ENCODE peak calls at places on chromosomes 12 and 14, in ten cellular contexts. M is neural progenitor cell, U is H1, N is HCT116, G is HepG2, S is GM23248, E is astrocyte, X is MM.1S, F is IMR-90, J is GM23338. O is an unnamed sample. For H3K36me3, H4K20me1 and H3K4me1, the result is how much of the 10 kb centered on the place peaks cover.

GRCh38 chr14:34237677-34238076 is 224.4 kb downstream of the SPTSSA start:
- DNase-seq in M (no peak), U (no peak), N (no peak), G (peak), S (no peak), E (no peak), X (no peak), F (no peak), J (no peak), O (no peak)

GRCh38 chr14:100287202-100287997 is 18.8 kb downstream of the SLC25A29 start:
- DNase-seq in M (no peak), U (no peak), N (no peak), G (no peak), S (no peak), E (no peak), X (no peak), F (no peak), J (no peak), O (no peak)

GRCh38 chr14:104633276-104633861 is 28.8 kb upstream of the TMEM179 start:
- DNase-seq in M (no peak), U (no peak), N (no peak), G (no peak), S (no peak), E (no peak), X (no peak), F (no peak), J (no peak), O (no peak)

GRCh38 chr12:72273851-72274284 is 1.7 kb downstream of the TRHDE start:
- DNase-seq in M (no peak), U (no peak), N (no peak), G (no peak), S (no peak), E (no peak), X (no peak), F (no peak), J (peak), O (no peak)

GRCh38 chr12:99045158-99045557 is 400.1 kb downstream of the APAF1 start:
- DNase-seq in M (no peak), U (no peak), N (no peak), G (no peak), S (no peak), E (no peak), X (no peak), F (no peak), J (no peak), O (no peak)

GRCh38 chr14:61221906-61222305 is 59.2 kb downstream of the TMEM30B start:
- DNase-seq in M (no peak), U (no peak), N (no peak), G (no peak), S (no peak), E (no peak), X (no peak), F (no peak), J (no peak), O (no peak)

GRCh38 chr12:53062011-53062961 is 12.4 kb downstream of the TNS2 start:
- DNase-seq in M (no peak), U (no peak), N (no peak), G (no peak), S (no peak), E (no peak), X (no peak), F (no peak), J (no peak), O (no peak)

GRCh38 chr12:127555071-127555470 is 711.9 kb upstream of the TMEM132C start:
- DNase-seq in M (no peak), U (no peak), N (no peak), G (no peak), S (no peak), E (no peak), X (no peak), F (no peak), J (no peak), O (peak)

GRCh38 chr12:52010152-52010622 is 3.4 kb downstream of the TAMALIN start:
- DNase-seq in M (peak), U (peak), N (no peak), G (peak), S (peak), E (peak), X (no peak), F (peak), J (peak), O (peak)

GRCh38 chr12:97164936-97165335 is 257.9 kb downstream of the NEDD1 start:
- DNase-seq in M (no peak), U (no peak), N (no peak), G (no peak), S (no peak), E (no peak), X (no peak), F (no peak), J (no peak), O (no peak)

GRCh38 chr12:7130791-7131501 is 775 bp downstream of the CLSTN3 start:
- DNase-seq in M (peak), U (no peak), N (no peak), G (no peak), S (peak), E (peak), X (peak), F (peak), J (peak), O (peak)

GRCh38 chr14:41607119-41607785 is 576 bp downstream of the LRFN5 start:
- DNase-seq in M (peak), U (no peak), N (no peak), G (no peak), S (peak), E (peak), X (no peak), F (no peak), J (peak), O (peak)

GRCh38 chr14:104111301-104112112 is 26.0 kb downstream of the ASPG start:
- DNase-seq in M (no peak), U (no peak), N (no peak), G (no peak), S (no peak), E (no peak), X (no peak), F (no peak), J (no peak), O (no peak)

GRCh38 chr14:32203928-32204357 is 874 bp upstream of the RNU6-8 start:
- DNase-seq in M (peak), U (no peak), N (no peak), G (peak), S (no peak), E (no peak), X (no peak), F (no peak), J (peak), O (no peak)

GRCh38 chr12:958449-959123 is 9.1 kb upstream of the RAD52 start:
- DNase-seq in M (peak), U (no peak), N (no peak), G (no peak), S (peak), E (peak), X (no peak), F (no peak), J (no peak), O (no peak)

GRCh38 chr12:54352891-54353874 is 11.1 kb downstream of the GPR84 start:
- DNase-seq in M (peak), U (no peak), N (no peak), G (no peak), S (peak), E (peak), X (no peak), F (peak), J (peak), O (peak)

GRCh38 chr12:117494833-117495714 is 133.6 kb upstream of the NOS1 start:
- DNase-seq in M (peak), U (no peak), N (no peak), G (peak), S (no peak), E (no peak), X (no peak), F (no peak), J (peak), O (peak)

GRCh38 chr12:54603173-54603814 is 14.8 kb upstream of the PPP1R1A start:
- DNase-seq in M (peak), U (no peak), N (peak), G (peak), S (peak), E (peak), X (peak), F (peak), J (peak), O (peak)

GRCh38 chr12:89507015-89507824 is 17.4 kb downstream of the GALNT4 start:
- DNase-seq in M (peak), U (no peak), N (no peak), G (peak), S (no peak), E (no peak), X (no peak), F (no peak), J (no peak), O (no peak)

GRCh38 chr12:117854339-117855012 is 114.3 kb downstream of the KSR2 start:
- DNase-seq in M (peak), U (peak), N (no peak), G (peak), S (peak), E (peak), X (peak), F (peak), J (peak), O (peak)

GRCh38 chr14:75655235-75655634 is 5.4 kb downstream of the ERG28 start:
- DNase-seq in M (no peak), U (no peak), N (no peak), G (no peak), S (no peak), E (no peak), X (no peak), F (no peak), J (no peak), O (no peak)

GRCh38 chr14:75658957-75659356 is 1.7 kb downstream of the ERG28 start:
- DNase-seq in M (no peak), U (no peak), N (no peak), G (no peak), S (no peak), E (no peak), X (no peak), F (no peak), J (no peak), O (no peak)

GRCh38 chr14:75654127-75654732 is 6.4 kb downstream of the ERG28 start:
- DNase-seq in M (peak), U (peak), N (peak), G (peak), S (peak), E (peak), X (peak), F (peak), J (peak), O (peak)

GRCh38 chr14:75660238-75660629 is 442 bp downstream of the ERG28 start:
- DNase-seq in M (no peak), U (no peak), N (no peak), G (no peak), S (peak), E (no peak), X (no peak), F (no peak), J (no peak), O (no peak)

DNA sequence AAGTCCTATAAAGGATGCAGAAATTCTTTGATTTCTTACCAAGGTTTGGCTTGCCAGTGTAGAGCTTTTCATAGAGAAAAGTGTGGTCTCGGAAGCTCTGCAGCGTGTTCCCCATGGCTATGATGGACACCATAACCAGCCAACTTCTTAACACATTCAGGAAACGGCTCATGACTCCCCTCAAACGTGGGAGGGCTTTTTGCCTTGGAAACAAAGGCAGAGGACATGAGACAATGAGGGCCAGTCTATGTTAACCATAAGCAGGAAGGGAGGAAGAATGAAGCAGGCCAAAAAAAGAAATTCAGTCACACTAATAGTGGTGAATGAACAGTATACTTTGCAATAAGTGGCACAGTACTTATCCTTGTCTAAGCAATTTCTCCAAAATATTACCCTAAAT is 3.3 kb downstream of the ERG28 start:
- DNase-seq in M (no peak), U (no peak), N (no peak), G (no peak), S (no peak), E (no peak), X (no peak), F (no peak), J (no peak), O (no peak)
- H3K36me3 ChIP-seq in M (under half), U (under half), N (under half), G (under half), S (under half), E (under half), X (under half), F (under half), J (under half), O (under half)

DNA sequence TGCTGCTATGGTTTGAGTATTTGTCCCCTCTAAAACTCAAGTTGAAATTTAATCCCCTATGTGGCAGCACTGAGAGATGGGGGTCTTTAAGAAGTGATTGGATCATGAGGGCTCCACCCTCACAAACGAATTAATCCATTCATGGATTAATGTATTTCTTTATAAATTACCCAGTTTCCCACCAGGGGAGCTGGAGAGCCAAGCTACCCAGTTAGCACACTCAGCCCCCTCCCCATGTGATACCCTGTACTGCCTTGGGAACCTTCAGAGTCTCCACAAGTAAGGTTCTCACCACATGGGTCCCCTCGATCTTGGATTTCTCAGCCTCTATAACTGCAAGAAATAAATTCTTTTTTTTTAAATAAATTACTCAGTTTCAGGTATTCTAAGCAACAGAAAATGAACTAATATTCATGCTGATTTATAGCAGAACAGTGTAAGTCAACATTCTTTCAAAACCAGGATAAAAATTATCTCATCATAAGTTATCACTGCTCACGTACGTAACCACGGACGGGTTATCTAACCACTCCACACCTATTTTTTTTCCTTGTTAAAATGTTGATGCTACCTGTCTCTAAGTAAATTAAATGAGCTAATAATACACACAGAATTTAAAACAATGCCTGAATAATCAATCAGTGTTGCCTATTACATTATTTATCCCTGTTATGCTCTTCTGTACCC is 3.6 kb downstream of the NAP1L1 start:
- DNase-seq in M (peak), U (no peak), N (no peak), G (peak), S (peak), E (no peak), X (no peak), F (no peak), J (peak), O (peak)
- H4K20me1 ChIP-seq in M (half or more), U (under half), N (under half), G (half or more), S (under half), E (half or more), X (half or more), F (half or more), J (half or more), O (half or more)

GRCh38 chr14:50812856-50813543 is 18.0 kb downstream of the NIN start:
- DNase-seq in M (no peak), U (no peak), N (no peak), G (no peak), S (no peak), E (no peak), X (no peak), F (no peak), J (no peak), O (no peak)
- H3K4me1 ChIP-seq in M (under half), U (under half), N (under half), G (under half), S (under half), E (under half), X (under half), F (under half), J (under half), O (under half)

DNA sequence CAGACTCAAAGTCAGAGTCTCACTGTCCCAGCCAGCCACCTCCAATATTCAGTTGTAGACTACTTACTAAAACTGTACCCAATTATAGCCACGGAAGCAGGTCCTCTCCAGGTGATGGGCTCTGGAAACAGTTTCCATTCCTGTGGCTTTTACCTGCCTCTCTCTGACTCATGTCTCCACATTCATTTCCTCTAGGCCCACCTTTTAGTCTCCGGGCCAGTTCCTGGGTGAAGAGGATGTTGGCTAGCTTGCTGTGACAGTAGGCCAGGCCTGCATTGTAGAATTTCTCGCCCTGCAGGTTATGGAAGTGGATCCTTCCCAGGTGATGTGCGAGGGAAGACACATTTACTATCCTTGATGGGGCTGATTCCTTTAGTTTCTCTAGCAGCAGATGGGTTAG is 5.6 kb downstream of the RDH11 start:
- DNase-seq in M (no peak), U (no peak), N (no peak), G (no peak), S (no peak), E (no peak), X (no peak), F (no peak), J (no peak), O (no peak)
- H3K36me3 ChIP-seq in M (under half), U (under half), N (half or more), G (under half), S (under half), E (half or more), X (under half), F (half or more), J (half or more), O (under half)

DNA sequence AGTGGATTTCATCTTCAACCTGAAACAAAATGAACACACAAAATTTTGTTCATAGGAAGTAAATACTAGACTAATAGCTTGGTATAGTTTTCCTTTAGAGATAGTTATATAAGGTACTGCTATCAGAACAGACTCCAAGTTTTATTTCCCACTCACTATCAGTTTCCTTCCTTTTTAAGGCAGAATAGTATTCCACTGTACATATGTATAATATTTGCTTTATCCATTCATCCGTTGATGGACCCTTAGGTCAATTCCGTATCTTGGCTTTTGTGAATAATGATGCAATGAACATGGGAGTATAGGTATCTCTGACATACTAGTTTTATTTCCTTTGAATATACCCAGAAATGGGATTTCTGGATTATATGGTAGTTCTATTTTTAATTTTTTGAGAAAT is 3.7 kb downstream of the CCNB1IP1 start:
- DNase-seq in M (no peak), U (no peak), N (no peak), G (no peak), S (no peak), E (no peak), X (no peak), F (no peak), J (no peak), O (no peak)
- H4K20me1 ChIP-seq in M (half or more), U (under half), N (under half), G (under half), S (under half), E (under half), X (under half), F (under half), J (under half), O (under half)

DNA sequence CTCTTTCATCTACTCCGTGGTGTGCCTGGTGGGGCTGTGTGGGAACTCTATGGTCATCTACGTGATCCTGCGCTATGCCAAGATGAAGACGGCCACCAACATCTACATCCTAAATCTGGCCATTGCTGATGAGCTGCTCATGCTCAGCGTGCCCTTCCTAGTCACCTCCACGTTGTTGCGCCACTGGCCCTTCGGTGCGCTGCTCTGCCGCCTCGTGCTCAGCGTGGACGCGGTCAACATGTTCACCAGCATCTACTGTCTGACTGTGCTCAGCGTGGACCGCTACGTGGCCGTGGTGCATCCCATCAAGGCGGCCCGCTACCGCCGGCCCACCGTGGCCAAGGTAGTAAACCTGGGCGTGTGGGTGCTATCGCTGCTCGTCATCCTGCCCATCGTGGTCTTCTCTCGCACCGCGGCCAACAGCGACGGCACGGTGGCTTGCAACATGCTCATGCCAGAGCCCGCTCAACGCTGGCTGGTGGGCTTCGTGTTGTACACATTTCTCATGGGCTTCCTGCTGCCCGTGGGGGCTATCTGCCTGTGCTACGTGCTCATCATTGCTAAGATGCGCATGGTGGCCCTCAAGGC is 2.0 kb downstream of the SSTR1 start:
- DNase-seq in M (no peak), U (no peak), N (no peak), G (no peak), S (peak), E (no peak), X (no peak), F (no peak), J (peak), O (no peak)
- H3K4me1 ChIP-seq in M (under half), U (under half), N (under half), G (under half), S (under half), E (under half), X (under half), F (under half), J (under half), O (under half)

GRCh38 chr12:64446295-64446694 is 5.6 kb upstream of the TBK1 start:
- DNase-seq in M (no peak), U (no peak), N (no peak), G (no peak), S (no peak), E (no peak), X (no peak), F (no peak), J (no peak), O (no peak)
- H3K36me3 ChIP-seq in M (under half), U (under half), N (under half), G (under half), S (half or more), E (under half), X (under half), F (under half), J (half or more), O (under half)

DNA sequence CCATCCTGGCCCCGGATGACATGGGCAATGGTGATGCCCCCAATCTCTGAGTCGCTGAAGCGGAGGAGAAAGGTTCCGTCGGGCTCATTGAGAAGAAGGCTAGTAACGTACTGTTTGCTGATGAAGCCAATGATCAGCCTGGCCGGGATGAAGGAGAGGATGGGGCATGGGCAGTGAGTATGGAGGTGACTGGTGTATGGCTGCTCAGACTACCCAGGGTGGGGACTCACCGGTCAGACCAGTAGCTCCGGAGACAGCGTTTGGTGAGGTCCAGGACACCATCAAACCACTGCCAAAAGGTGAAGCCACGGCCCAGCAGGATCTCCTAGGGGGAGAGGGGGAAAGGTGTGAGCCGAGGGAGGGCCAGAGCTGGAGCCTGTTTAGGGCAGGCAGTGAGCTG is 10.9 kb downstream of the NAB2 start:
- DNase-seq in M (no peak), U (no peak), N (no peak), G (no peak), S (no peak), E (no peak), X (no peak), F (no peak), J (no peak), O (no peak)
- H4K20me1 ChIP-seq in M (under half), U (under half), N (under half), G (under half), S (under half), E (under half), X (under half), F (under half), J (under half), O (under half)

DNA sequence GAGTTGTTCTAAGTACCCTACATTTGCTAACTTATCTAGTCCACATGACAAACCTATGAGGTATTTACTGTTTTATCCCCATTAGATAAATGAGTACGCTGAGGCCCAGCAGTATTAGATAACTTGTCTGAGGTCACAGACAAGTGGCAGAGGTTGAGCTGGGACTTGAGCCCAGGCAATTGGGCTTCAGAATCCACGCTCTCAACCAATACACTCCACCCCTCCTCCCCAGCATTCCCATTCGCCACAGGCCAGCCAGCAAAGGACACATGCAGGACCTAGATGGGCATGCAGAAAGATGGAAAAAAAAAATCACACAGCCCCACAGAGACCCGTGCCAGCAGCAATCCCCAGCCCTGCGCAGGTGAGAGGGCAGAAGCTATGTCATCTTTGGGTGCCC is 12.4 kb downstream of the HDAC7 start:
- DNase-seq in M (no peak), U (no peak), N (no peak), G (no peak), S (peak), E (no peak), X (no peak), F (no peak), J (no peak), O (no peak)
- H3K4me1 ChIP-seq in M (under half), U (under half), N (under half), G (under half), S (half or more), E (under half), X (half or more), F (half or more), J (half or more), O (half or more)

O was measured in hepatocyte.